ENCODE peak calls at places on chromosomes 16 and 17, in four cellular contexts. One of them, this sample, is unnamed. For H3K4me1, the result is how much of the 10 kb centered on the place peaks cover.

GRCh38 chr16:88712362-88712979 is 6.2 kb downstream of the CTU2 start:
- DNase-seq in heart left ventricle: no peak
- DNase-seq in HCT116: no peak
- DNase-seq in left lung: no peak
- DNase-seq in this sample: no peak

GRCh38 chr17:56028837-56029236 is 124.4 kb upstream of the ANKFN1 start:
- DNase-seq in HCT116: no peak
- DNase-seq in heart left ventricle: no peak
- DNase-seq in left lung: no peak
- DNase-seq in this sample: no peak

GRCh38 chr17:35286120-35286781 is 43.4 kb downstream of the SLFN5 start:
- DNase-seq in left lung: no peak
- DNase-seq in heart left ventricle: no peak
- DNase-seq in HCT116: no peak
- DNase-seq in this sample: no peak

GRCh38 chr17:51434434-51435170 is 174.3 kb downstream of the UTP18 start:
- DNase-seq in heart left ventricle: no peak
- DNase-seq in left lung: no peak
- DNase-seq in HCT116: peak
- DNase-seq in this sample: no peak

GRCh38 chr16:87598431-87598830 is 3.9 kb upstream of the JPH3 start:
- DNase-seq in HCT116: no peak
- DNase-seq in heart left ventricle: no peak
- DNase-seq in left lung: no peak
- DNase-seq in this sample: no peak

GRCh38 chr17:32349503-32349853 is 479 bp upstream of the ZNF207 start:
- DNase-seq in HCT116: no peak
- DNase-seq in left lung: no peak
- DNase-seq in heart left ventricle: no peak
- DNase-seq in this sample: no peak

GRCh38 chr16:87316450-87316922 is 706 bp downstream of the C16orf95 start:
- DNase-seq in heart left ventricle: no peak
- DNase-seq in HCT116: no peak
- DNase-seq in left lung: no peak
- DNase-seq in this sample: no peak

GRCh38 chr16:87874639-87875472 is 5.5 kb upstream of the SLC7A5 start:
- DNase-seq in left lung: no peak
- DNase-seq in heart left ventricle: no peak
- DNase-seq in HCT116: no peak
- DNase-seq in this sample: no peak

GRCh38 chr17:49035470-49036269 is 38.5 kb downstream of the IGF2BP1 start:
- DNase-seq in heart left ventricle: no peak
- DNase-seq in HCT116: peak
- DNase-seq in left lung: peak
- DNase-seq in this sample: no peak

GRCh38 chr17:79952265-79952877 is 83.3 kb downstream of the TBC1D16 start:
- DNase-seq in HCT116: no peak
- DNase-seq in left lung: peak
- DNase-seq in heart left ventricle: peak
- DNase-seq in this sample: no peak

GRCh38 chr17:58357312-58358297 is 5.6 kb upstream of the SUPT4H1 start:
- DNase-seq in heart left ventricle: no peak
- DNase-seq in left lung: no peak
- DNase-seq in HCT116: no peak
- DNase-seq in this sample: no peak

GRCh38 chr17:76955191-76955590 is 87.0 kb downstream of the MGAT5B start:
- DNase-seq in left lung: no peak
- DNase-seq in heart left ventricle: no peak
- DNase-seq in HCT116: no peak
- DNase-seq in this sample: no peak

GRCh38 chr16:3954411-3954921 is 74.0 kb upstream of the CREBBP start:
- DNase-seq in left lung: no peak
- DNase-seq in heart left ventricle: no peak
- DNase-seq in HCT116: no peak
- DNase-seq in this sample: no peak

GRCh38 chr16:375927-376816 is 5.6 kb downstream of the PGAP6 start:
- DNase-seq in heart left ventricle: no peak
- DNase-seq in HCT116: no peak
- DNase-seq in left lung: peak
- DNase-seq in this sample: no peak

GRCh38 chr17:45052052-45052772 is 780 bp upstream of the DCAKD start:
- DNase-seq in HCT116: no peak
- DNase-seq in heart left ventricle: peak
- DNase-seq in left lung: peak
- DNase-seq in this sample: no peak

GRCh38 chr16:85369741-85370528 is 243.2 kb upstream of the GSE1 start:
- DNase-seq in left lung: peak
- DNase-seq in HCT116: no peak
- DNase-seq in heart left ventricle: no peak
- DNase-seq in this sample: peak

GRCh38 chr16:85371948-85372347 is 241.2 kb upstream of the GSE1 start:
- DNase-seq in left lung: no peak
- DNase-seq in HCT116: no peak
- DNase-seq in heart left ventricle: no peak
- DNase-seq in this sample: no peak

GRCh38 chr16:85372627-85373372 is 240.3 kb upstream of the GSE1 start:
- DNase-seq in heart left ventricle: no peak
- DNase-seq in HCT116: no peak
- DNase-seq in left lung: no peak
- DNase-seq in this sample: peak

GRCh38 chr16:85370543-85370880 is 242.6 kb upstream of the GSE1 start:
- DNase-seq in heart left ventricle: no peak
- DNase-seq in left lung: no peak
- DNase-seq in HCT116: no peak
- DNase-seq in this sample: no peak

DNA sequence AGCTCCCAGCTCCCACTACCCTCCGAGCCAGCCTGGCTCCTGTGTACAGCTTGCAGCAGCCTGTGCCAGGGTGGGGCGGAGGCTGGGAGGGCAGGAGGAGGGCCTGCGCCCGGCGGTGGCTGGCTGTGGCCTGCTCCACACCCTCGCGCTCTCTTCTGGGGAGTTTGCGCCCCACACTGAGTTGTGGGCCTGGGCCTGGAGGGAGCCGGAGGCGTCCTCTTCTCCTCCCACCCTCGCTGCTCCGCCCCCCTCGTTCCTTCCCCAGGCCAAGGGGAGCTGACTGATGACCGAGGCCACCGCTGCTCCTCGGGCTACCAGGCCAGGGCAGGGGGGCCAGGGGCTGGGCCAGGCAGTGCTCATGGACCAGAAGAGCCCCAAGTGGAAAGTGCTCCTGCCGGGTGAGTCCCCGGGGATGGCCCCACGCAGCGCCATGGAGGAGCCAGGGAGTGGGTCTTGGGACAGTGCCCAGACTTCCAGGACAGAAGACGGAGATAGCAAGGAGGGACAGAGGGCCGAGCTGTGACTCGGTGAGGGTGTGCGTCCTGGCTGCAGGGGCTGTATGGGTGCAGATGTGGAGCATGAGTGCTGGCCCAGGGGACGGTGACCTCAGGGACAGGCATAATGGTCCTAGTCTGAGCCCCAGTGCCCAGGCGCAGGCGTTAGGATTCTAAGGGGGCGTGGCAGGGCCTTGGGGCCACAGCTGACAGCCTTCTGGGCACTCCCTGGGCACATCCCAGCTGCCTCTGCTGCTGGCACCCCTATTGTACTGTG is 242.1 kb upstream of the GSE1 start:
- DNase-seq in heart left ventricle: no peak
- DNase-seq in left lung: peak
- DNase-seq in HCT116: no peak
- DNase-seq in this sample: no peak
- H3K4me3 ChIP-seq in heart left ventricle: no peak
- H3K4me3 ChIP-seq in left lung: no peak
- H3K4me3 ChIP-seq in HCT116: no peak
- H3K4me3 ChIP-seq in this sample: peak

GRCh38 chr17:81388612-81389367 is 6.5 kb upstream of the BAHCC1 start:
- DNase-seq in HCT116: no peak
- DNase-seq in heart left ventricle: peak
- DNase-seq in left lung: no peak
- DNase-seq in this sample: no peak
- H3K27ac ChIP-seq in HCT116: peak
- H3K27ac ChIP-seq in heart left ventricle: peak
- H3K27ac ChIP-seq in left lung: peak
- H3K27ac ChIP-seq in this sample: peak

DNA sequence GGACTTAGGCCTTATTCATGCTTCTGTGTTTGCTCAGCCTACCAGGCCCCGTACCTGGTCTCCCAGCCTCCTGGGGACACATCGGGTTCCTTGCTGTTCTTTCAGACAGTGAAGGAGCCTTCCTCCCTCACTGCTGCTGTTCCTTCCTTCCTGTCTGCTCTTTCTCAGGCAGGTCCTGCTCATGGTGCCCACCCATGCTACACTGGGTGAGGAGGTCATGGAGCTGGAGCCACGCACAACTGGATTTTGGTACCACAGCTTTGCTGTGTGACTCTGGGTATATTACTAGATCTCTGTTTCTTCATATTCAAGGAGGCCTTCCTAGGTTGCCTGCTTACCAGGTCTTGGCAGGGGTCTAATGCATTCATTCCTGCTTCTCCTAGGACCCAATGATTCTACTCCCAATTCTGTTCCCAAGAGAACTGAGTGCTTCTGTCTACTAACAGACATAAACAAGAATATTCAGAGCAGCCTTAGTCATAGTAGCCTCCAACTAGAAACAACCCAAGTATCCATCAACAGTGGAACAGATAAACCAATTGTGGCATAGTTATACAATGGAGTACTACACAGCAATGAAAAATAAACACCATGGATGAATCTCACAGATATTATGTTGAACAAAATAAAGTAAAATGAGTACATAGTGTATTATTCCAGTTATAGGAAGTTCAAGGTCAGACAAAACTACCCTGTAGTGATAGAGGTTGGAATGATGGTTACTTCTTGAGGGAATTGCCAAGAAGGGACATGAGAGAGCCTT is 121.8 kb downstream of the CMIP start:
- DNase-seq in HCT116: no peak
- DNase-seq in left lung: no peak
- DNase-seq in heart left ventricle: no peak
- DNase-seq in this sample: no peak
- H3K4me1 ChIP-seq in HCT116: half or more
- H3K4me1 ChIP-seq in left lung: under half
- H3K4me1 ChIP-seq in heart left ventricle: under half
- H3K4me1 ChIP-seq in this sample: under half

GRCh38 chr16:25317732-25318316 is 60.2 kb upstream of the ZKSCAN2 start:
- DNase-seq in left lung: no peak
- DNase-seq in HCT116: no peak
- DNase-seq in heart left ventricle: no peak
- DNase-seq in this sample: no peak
- H3K4me3 ChIP-seq in left lung: no peak
- H3K4me3 ChIP-seq in HCT116: no peak
- H3K4me3 ChIP-seq in heart left ventricle: no peak
- H3K4me3 ChIP-seq in this sample: no peak

DNA sequence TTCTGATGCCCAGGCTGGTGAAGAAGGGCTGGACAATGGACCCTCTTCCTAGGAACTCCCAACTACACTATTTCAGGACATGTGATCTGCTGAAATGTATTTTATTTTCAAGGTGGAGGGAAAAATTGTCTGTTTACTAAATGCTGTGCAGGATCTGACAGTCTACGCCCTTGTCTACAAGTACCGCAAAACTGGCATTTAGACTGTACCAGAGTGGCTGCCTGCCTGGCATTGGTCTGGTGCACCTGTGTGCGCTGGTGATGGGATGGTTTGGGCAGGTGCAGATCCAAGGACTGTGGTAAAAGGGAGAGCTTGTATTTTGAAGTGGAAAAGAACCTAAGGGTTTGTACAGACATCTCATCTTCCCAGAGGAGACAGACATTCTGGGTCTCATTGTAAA is 79.7 kb downstream of the AIPL1 start:
- DNase-seq in heart left ventricle: no peak
- DNase-seq in HCT116: no peak
- DNase-seq in left lung: no peak
- DNase-seq in this sample: no peak
- H3K27ac ChIP-seq in heart left ventricle: no peak
- H3K27ac ChIP-seq in HCT116: no peak
- H3K27ac ChIP-seq in left lung: no peak
- H3K27ac ChIP-seq in this sample: no peak

DNA sequence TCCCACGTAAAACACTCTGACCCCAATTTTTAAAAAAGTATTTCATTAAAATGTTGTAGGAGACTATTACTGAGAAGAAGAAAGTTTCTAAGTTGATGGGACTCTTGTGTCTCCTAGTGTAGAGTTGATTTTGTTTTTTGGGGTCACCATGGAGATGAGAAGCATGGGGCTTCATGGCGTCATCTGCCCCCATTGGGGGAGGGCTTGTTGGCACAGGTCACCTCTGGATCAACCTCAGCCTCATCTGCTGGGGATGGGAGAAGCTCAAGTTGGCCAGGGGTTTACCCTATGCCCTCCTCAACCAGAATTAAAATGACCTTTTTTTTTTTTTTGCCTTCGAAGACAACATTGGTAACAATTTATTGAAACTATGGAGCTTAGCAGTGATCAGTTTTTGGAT is 28.3 kb downstream of the MSI2 start:
- DNase-seq in left lung: no peak
- DNase-seq in HCT116: no peak
- DNase-seq in heart left ventricle: no peak
- DNase-seq in this sample: no peak
- H3K4me1 ChIP-seq in left lung: under half
- H3K4me1 ChIP-seq in HCT116: under half
- H3K4me1 ChIP-seq in heart left ventricle: under half
- H3K4me1 ChIP-seq in this sample: under half

GRCh38 chr16:55666012-55666411 is 10.2 kb downstream of the SLC6A2 start:
- DNase-seq in left lung: no peak
- DNase-seq in HCT116: no peak
- DNase-seq in heart left ventricle: no peak
- DNase-seq in this sample: no peak

GRCh38 chr16:55664786-55665407 is 9.1 kb downstream of the SLC6A2 start:
- DNase-seq in HCT116: no peak
- DNase-seq in left lung: no peak
- DNase-seq in heart left ventricle: no peak
- DNase-seq in this sample: no peak

GRCh38 chr16:55665511-55665910 is 9.7 kb downstream of the SLC6A2 start:
- DNase-seq in heart left ventricle: no peak
- DNase-seq in left lung: no peak
- DNase-seq in HCT116: no peak
- DNase-seq in this sample: no peak

GRCh38 chr16:55668337-55669281 is 12.8 kb downstream of the SLC6A2 start:
- DNase-seq in HCT116: no peak
- DNase-seq in heart left ventricle: no peak
- DNase-seq in left lung: no peak
- DNase-seq in this sample: no peak

DNA sequence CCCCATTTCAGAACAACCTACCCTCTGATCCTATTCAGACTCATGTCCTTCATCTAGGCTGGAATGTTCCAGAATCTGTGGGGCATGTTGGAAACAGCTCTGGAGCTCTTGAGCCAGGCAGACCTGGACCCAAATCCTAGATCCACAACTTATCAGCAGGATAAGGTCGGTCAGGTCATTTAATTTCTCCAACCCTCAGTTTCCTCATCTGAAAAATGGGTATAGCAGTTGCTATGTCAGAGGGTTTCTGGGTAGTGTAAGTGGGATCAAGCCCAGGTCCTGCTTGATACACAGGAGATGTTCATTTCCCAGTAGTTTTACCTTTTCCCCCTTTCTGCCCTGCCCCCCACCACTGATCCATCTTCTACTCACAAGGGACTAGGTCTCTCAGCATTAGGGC is 12.0 kb downstream of the SLC6A2 start:
- DNase-seq in HCT116: no peak
- DNase-seq in left lung: no peak
- DNase-seq in heart left ventricle: no peak
- DNase-seq in this sample: no peak
- H3K4me3 ChIP-seq in HCT116: no peak
- H3K4me3 ChIP-seq in left lung: no peak
- H3K4me3 ChIP-seq in heart left ventricle: no peak
- H3K4me3 ChIP-seq in this sample: no peak